ENCODE peak calls at places on chromosomes 7 and 10, in five cellular contexts. One of them, this sample, is unnamed.

GRCh38 chr7:111756687-111757178 is 194.4 kb upstream of the IMMP2L start:
- DNase-seq in tibial artery: peak; percentile 84
- DNase-seq in fibroblast of lung: peak; percentile 87
- DNase-seq in A549: no peak
- DNase-seq in AG04450: peak; percentile 18
- DNase-seq in this sample: no peak

GRCh38 chr10:12214763-12215218 is 18.8 kb downstream of the CDC123 start:
- DNase-seq in tibial artery: no peak
- DNase-seq in fibroblast of lung: peak; percentile 71
- DNase-seq in A549: peak; percentile 50
- DNase-seq in AG04450: peak; percentile 24
- DNase-seq in this sample: no peak

GRCh38 chr10:45550903-45551302 is 121.7 kb downstream of the ZFAND4 start:
- DNase-seq in tibial artery: no peak
- DNase-seq in fibroblast of lung: no peak
- DNase-seq in A549: peak; percentile 4
- DNase-seq in AG04450: no peak
- DNase-seq in this sample: no peak

GRCh38 chr7:36015733-36016132 is 137.3 kb upstream of the EEPD1 start:
- DNase-seq in tibial artery: no peak
- DNase-seq in fibroblast of lung: no peak
- DNase-seq in A549: no peak
- DNase-seq in AG04450: no peak
- DNase-seq in this sample: no peak

GRCh38 chr7:74544706-74545469 is 91.2 kb downstream of the GTF2IRD1 start:
- DNase-seq in tibial artery: no peak
- DNase-seq in fibroblast of lung: peak; percentile 73
- DNase-seq in A549: peak; percentile 76
- DNase-seq in AG04450: peak; percentile 18
- DNase-seq in this sample: no peak

GRCh38 chr10:70174058-70174741 is 3.9 kb upstream of the SAR1A start:
- DNase-seq in tibial artery: no peak
- DNase-seq in fibroblast of lung: no peak
- DNase-seq in A549: no peak
- DNase-seq in AG04450: no peak
- DNase-seq in this sample: no peak

GRCh38 chr7:93203496-93203895 is 22.8 kb downstream of the HEPACAM2 start:
- DNase-seq in tibial artery: no peak
- DNase-seq in fibroblast of lung: no peak
- DNase-seq in A549: peak; percentile 11
- DNase-seq in AG04450: no peak
- DNase-seq in this sample: no peak

GRCh38 chr10:114755537-114755936 is 66.0 kb upstream of the FHIP2A start:
- DNase-seq in tibial artery: no peak
- DNase-seq in fibroblast of lung: no peak
- DNase-seq in A549: no peak
- DNase-seq in AG04450: no peak
- DNase-seq in this sample: no peak

GRCh38 chr7:85695041-85695990 is 508.5 kb upstream of the SEMA3D start:
- DNase-seq in tibial artery: no peak
- DNase-seq in fibroblast of lung: peak; percentile 34
- DNase-seq in A549: peak; percentile 79
- DNase-seq in AG04450: no peak
- DNase-seq in this sample: no peak

GRCh38 chr10:110399163-110400094 is 94.7 kb upstream of the SMNDC1 start:
- DNase-seq in tibial artery: no peak
- DNase-seq in fibroblast of lung: peak; percentile 96
- DNase-seq in A549: peak; percentile 98
- DNase-seq in AG04450: peak; percentile 92
- DNase-seq in this sample: peak; percentile 90

GRCh38 chr10:62001898-62002297 is 100.4 kb downstream of the ARID5B start:
- DNase-seq in tibial artery: no peak
- DNase-seq in fibroblast of lung: no peak
- DNase-seq in A549: no peak
- DNase-seq in AG04450: no peak
- DNase-seq in this sample: no peak

GRCh38 chr10:82653244-82653933 is 778.4 kb downstream of the NRG3 start:
- DNase-seq in tibial artery: no peak
- DNase-seq in fibroblast of lung: no peak
- DNase-seq in A549: no peak
- DNase-seq in AG04450: no peak
- DNase-seq in this sample: no peak

GRCh38 chr7:108234281-108234680 is 104.1 kb upstream of the LAMB4 start:
- DNase-seq in tibial artery: no peak
- DNase-seq in fibroblast of lung: no peak
- DNase-seq in A549: peak; percentile 42
- DNase-seq in AG04450: no peak
- DNase-seq in this sample: no peak

GRCh38 chr10:77428776-77429395 is 208.7 kb downstream of the KCNMA1 start:
- DNase-seq in tibial artery: peak; percentile 70
- DNase-seq in fibroblast of lung: peak; percentile 75
- DNase-seq in A549: peak; percentile 62
- DNase-seq in AG04450: peak; percentile 60
- DNase-seq in this sample: no peak

GRCh38 chr10:15168296-15168780 is at the start of gene NMT2:
- DNase-seq in tibial artery: peak; percentile 78
- DNase-seq in fibroblast of lung: peak; percentile 35
- DNase-seq in A549: no peak
- DNase-seq in AG04450: no peak
- DNase-seq in this sample: no peak

GRCh38 chr7:75702515-75702914 is 36.2 kb downstream of the HIP1 start:
- DNase-seq in tibial artery: no peak
- DNase-seq in fibroblast of lung: no peak
- DNase-seq in A549: no peak
- DNase-seq in AG04450: no peak
- DNase-seq in this sample: no peak

GRCh38 chr10:49090696-49091338 is 24.5 kb downstream of the VSTM4 start:
- DNase-seq in tibial artery: no peak
- DNase-seq in fibroblast of lung: no peak
- DNase-seq in A549: no peak
- DNase-seq in AG04450: no peak
- DNase-seq in this sample: no peak

GRCh38 chr7:137716061-137716460 is 130.7 kb downstream of the DGKI start:
- DNase-seq in tibial artery: no peak
- DNase-seq in fibroblast of lung: no peak
- DNase-seq in A549: no peak
- DNase-seq in AG04450: no peak
- DNase-seq in this sample: no peak

GRCh38 chr7:135745702-135746312 is 2.8 kb downstream of the FAM180A start:
- DNase-seq in tibial artery: peak; percentile 86
- DNase-seq in fibroblast of lung: peak; percentile 97
- DNase-seq in A549: peak; percentile 78
- DNase-seq in AG04450: peak; percentile 86
- DNase-seq in this sample: peak; percentile 92

GRCh38 chr7:145016068-145016467 is 180.2 kb upstream of the TPK1 start:
- DNase-seq in tibial artery: no peak
- DNase-seq in fibroblast of lung: no peak
- DNase-seq in A549: peak; percentile 1
- DNase-seq in AG04450: no peak
- DNase-seq in this sample: no peak

GRCh38 chr10:132184816-132185593 is 1.7 kb upstream of the DPYSL4 start:
- DNase-seq in tibial artery: no peak
- DNase-seq in fibroblast of lung: no peak
- DNase-seq in A549: no peak
- DNase-seq in AG04450: no peak
- DNase-seq in this sample: no peak

GRCh38 chr10:21626457-21627161 is 92.6 kb downstream of the MLLT10 start:
- DNase-seq in tibial artery: no peak
- DNase-seq in fibroblast of lung: peak; percentile 24
- DNase-seq in A549: no peak
- DNase-seq in AG04450: no peak
- DNase-seq in this sample: no peak

GRCh38 chr7:50953303-50953702 is 170.6 kb upstream of the GRB10 start:
- DNase-seq in tibial artery: no peak
- DNase-seq in fibroblast of lung: peak; percentile 41
- DNase-seq in A549: no peak
- DNase-seq in AG04450: no peak
- DNase-seq in this sample: no peak

GRCh38 chr10:6924166-6924565 is 344.1 kb upstream of the PRKCQ start:
- DNase-seq in tibial artery: no peak
- DNase-seq in fibroblast of lung: peak; percentile 65
- DNase-seq in A549: peak; percentile 17
- DNase-seq in AG04450: no peak
- DNase-seq in this sample: no peak

GRCh38 chr10:118816471-118817168 is 61.9 kb upstream of the CACUL1 start:
- DNase-seq in tibial artery: no peak
- DNase-seq in fibroblast of lung: no peak
- DNase-seq in A549: no peak
- DNase-seq in AG04450: no peak
- DNase-seq in this sample: no peak

GRCh38 chr7:88431861-88432260 is 125.2 kb upstream of the STEAP4 start:
- DNase-seq in tibial artery: no peak
- DNase-seq in fibroblast of lung: no peak
- DNase-seq in A549: no peak
- DNase-seq in AG04450: no peak
- DNase-seq in this sample: no peak

GRCh38 chr7:106514887-106515286 is 146.1 kb downstream of the CCDC71L start:
- DNase-seq in tibial artery: peak; percentile 57
- DNase-seq in fibroblast of lung: peak; percentile 51
- DNase-seq in A549: no peak
- DNase-seq in AG04450: no peak
- DNase-seq in this sample: no peak

GRCh38 chr7:27191716-27192545 is 6.9 kb upstream of the HOXA11 start:
- DNase-seq in tibial artery: peak; percentile 22
- DNase-seq in fibroblast of lung: no peak
- DNase-seq in A549: no peak
- DNase-seq in AG04450: no peak
- DNase-seq in this sample: no peak

GRCh38 chr7:128450409-128450808 is 5.3 kb upstream of the HILPDA start:
- DNase-seq in tibial artery: no peak
- DNase-seq in fibroblast of lung: no peak
- DNase-seq in A549: no peak
- DNase-seq in AG04450: no peak
- DNase-seq in this sample: no peak

GRCh38 chr10:117239031-117239430 is 1.9 kb upstream of the SLC18A2 start:
- DNase-seq in tibial artery: no peak
- DNase-seq in fibroblast of lung: no peak
- DNase-seq in A549: no peak
- DNase-seq in AG04450: no peak
- DNase-seq in this sample: no peak

GRCh38 chr7:140060788-140061606 is 1.8 kb downstream of the PARP12 start:
- DNase-seq in tibial artery: no peak
- DNase-seq in fibroblast of lung: peak; percentile 90
- DNase-seq in A549: no peak
- DNase-seq in AG04450: peak; percentile 44
- DNase-seq in this sample: no peak

GRCh38 chr7:41097501-41097900 is 605.4 kb downstream of the INHBA start:
- DNase-seq in tibial artery: no peak
- DNase-seq in fibroblast of lung: peak; percentile 79
- DNase-seq in A549: no peak
- DNase-seq in AG04450: peak; percentile 61
- DNase-seq in this sample: no peak

GRCh38 chr7:116218051-116218645 is 7.8 kb downstream of the TES start:
- DNase-seq in tibial artery: no peak
- DNase-seq in fibroblast of lung: peak; percentile 93
- DNase-seq in A549: peak; percentile 88
- DNase-seq in AG04450: peak; percentile 85
- DNase-seq in this sample: peak; percentile 71

GRCh38 chr7:111085356-111085755 is 5.6 kb upstream of the LRRN3 start:
- DNase-seq in tibial artery: no peak
- DNase-seq in fibroblast of lung: no peak
- DNase-seq in A549: no peak
- DNase-seq in AG04450: no peak
- DNase-seq in this sample: no peak

GRCh38 chr10:78215645-78216044 is 182.0 kb downstream of the RPS24 start:
- DNase-seq in tibial artery: peak; percentile 92
- DNase-seq in fibroblast of lung: peak; percentile 48
- DNase-seq in A549: no peak
- DNase-seq in AG04450: peak; percentile 32
- DNase-seq in this sample: peak; percentile 40

GRCh38 chr10:88979603-88980002 is 11.0 kb upstream of the FAS start:
- DNase-seq in tibial artery: no peak
- DNase-seq in fibroblast of lung: no peak
- DNase-seq in A549: no peak
- DNase-seq in AG04450: no peak
- DNase-seq in this sample: no peak

GRCh38 chr10:43201545-43202131 is 63.4 kb downstream of the CSGALNACT2 start:
- DNase-seq in tibial artery: peak; percentile 15
- DNase-seq in fibroblast of lung: no peak
- DNase-seq in A549: no peak
- DNase-seq in AG04450: no peak
- DNase-seq in this sample: no peak

GRCh38 chr7:158442260-158442659 is 145.4 kb downstream of the PTPRN2 start:
- DNase-seq in tibial artery: no peak
- DNase-seq in fibroblast of lung: no peak
- DNase-seq in A549: peak; percentile 43
- DNase-seq in AG04450: no peak
- DNase-seq in this sample: no peak
- TF ChIP-seq CTCF in tibial artery: no peak
- TF ChIP-seq CTCF in fibroblast of lung: no peak
- TF ChIP-seq CTCF in A549: no peak
- TF ChIP-seq CTCF in AG04450: no peak
- TF ChIP-seq CTCF in this sample: no peak

GRCh38 chr7:97119747-97120146 is 2.2 kb downstream of the SDHAF3 start:
- DNase-seq in tibial artery: no peak
- DNase-seq in fibroblast of lung: no peak
- DNase-seq in A549: no peak
- DNase-seq in AG04450: no peak
- DNase-seq in this sample: no peak
- H3K4me3 ChIP-seq in tibial artery: no peak overlapping the region
- H3K4me3 ChIP-seq in fibroblast of lung: no peak overlapping the region
- H3K4me3 ChIP-seq in A549: no peak overlapping the region
- H3K4me3 ChIP-seq in AG04450: no peak overlapping the region
- H3K4me3 ChIP-seq in this sample: no peak overlapping the region

GRCh38 chr7:115005942-115006341 is 84.0 kb downstream of the MDFIC start:
- DNase-seq in tibial artery: no peak
- DNase-seq in fibroblast of lung: no peak
- DNase-seq in A549: peak; percentile 48
- DNase-seq in AG04450: no peak
- DNase-seq in this sample: no peak
- TF ChIP-seq CTCF in tibial artery: no peak
- TF ChIP-seq CTCF in fibroblast of lung: no peak
- TF ChIP-seq CTCF in A549: no peak
- TF ChIP-seq CTCF in AG04450: no peak
- TF ChIP-seq CTCF in this sample: no peak

DNA sequence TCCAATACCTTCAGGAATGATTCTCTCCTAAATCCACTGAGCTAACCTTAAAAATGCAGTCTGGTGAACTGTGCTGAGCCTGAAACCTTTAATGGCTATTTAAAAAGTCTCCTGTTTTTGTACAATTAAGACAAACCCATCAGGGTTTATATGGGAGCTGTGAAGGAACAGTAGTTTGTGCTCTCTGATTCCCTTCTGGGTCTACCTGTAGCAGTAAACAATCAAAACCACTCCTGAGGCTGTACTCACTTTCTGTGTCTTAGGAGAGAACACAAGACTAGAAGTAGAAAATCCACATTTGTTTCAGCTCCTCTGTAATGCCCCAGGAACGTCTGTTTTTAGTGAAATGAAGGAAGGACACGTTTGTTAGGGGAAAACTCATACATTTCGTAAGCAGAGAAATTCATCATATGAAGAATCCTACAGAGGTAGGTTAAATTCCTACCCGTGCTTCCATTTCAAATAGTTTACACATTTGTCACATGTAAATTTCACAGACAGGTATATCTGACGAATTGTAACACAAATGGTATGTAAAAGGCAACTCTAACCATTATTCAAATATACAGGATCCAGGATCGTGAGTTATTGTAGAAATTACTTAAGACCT is 2.6 kb downstream of the CUX1 start:
- DNase-seq in tibial artery: no peak
- DNase-seq in fibroblast of lung: no peak
- DNase-seq in A549: no peak
- DNase-seq in AG04450: no peak
- DNase-seq in this sample: no peak
- H3K4me3 ChIP-seq in tibial artery: no peak overlapping the region
- H3K4me3 ChIP-seq in fibroblast of lung: no peak overlapping the region
- H3K4me3 ChIP-seq in A549: no peak overlapping the region
- H3K4me3 ChIP-seq in AG04450: no peak overlapping the region
- H3K4me3 ChIP-seq in this sample: no peak overlapping the region

This sample was measured in BJ.